ENCODE peak calls at places on chromosomes 1 and 21, in five cellular contexts. K is Right ventricle myocardium inferior; R is AG10803; F is lower lobe of right lung; P is CD4-positive, alpha-beta T cell. Q is an unnamed sample.

GRCh38 chr1:12514597-12514996 is 103.4 kb downstream of the DHRS3 start:
- DNase-seq in K (no peak), R (no peak), F (no peak), P (no peak), Q (no peak)

GRCh38 chr1:111992396-111992985 is 3.0 kb upstream of the KCND3 start:
- DNase-seq in K (no peak), R (no peak), F (no peak), P (no peak), Q (no peak)

GRCh38 chr1:31400393-31400792 is 12.6 kb upstream of the SERINC2 start:
- DNase-seq in K (no peak), R (peak; percentile 79), F (no peak), P (no peak), Q (no peak)

GRCh38 chr1:236128646-236129178 is 13.6 kb upstream of the GPR137B start:
- DNase-seq in K (no peak), R (no peak), F (no peak), P (no peak), Q (no peak)

GRCh38 chr1:44072204-44072603 is 40.9 kb upstream of the SLC6A9 start:
- DNase-seq in K (no peak), R (peak; percentile 86), F (no peak), P (no peak), Q (no peak)

GRCh38 chr1:55070291-55070690 is 30.9 kb downstream of the PCSK9 start:
- DNase-seq in K (no peak), R (peak; percentile 17), F (no peak), P (no peak), Q (no peak)

GRCh38 chr1:3068400-3069361 is at the start of gene PRDM16:
- DNase-seq in K (no peak), R (peak; percentile 43), F (peak; percentile 60), P (no peak), Q (peak; percentile 22)

GRCh38 chr1:166974647-166975345 is 544 bp downstream of the ILDR2 start:
- DNase-seq in K (no peak), R (no peak), F (no peak), P (peak; percentile 4), Q (no peak)

GRCh38 chr1:14539953-14540563 is 58.4 kb upstream of the KAZN start:
- DNase-seq in K (no peak), R (no peak), F (no peak), P (no peak), Q (no peak)

GRCh38 chr21:33300701-33301631 is 23.8 kb upstream of the IFNAR1 start:
- DNase-seq in K (no peak), R (no peak), F (no peak), P (no peak), Q (peak; percentile 82)

GRCh38 chr21:33196956-33197374 is 32.8 kb upstream of the IFNAR2 start:
- DNase-seq in K (no peak), R (peak; percentile 45), F (peak; percentile 70), P (peak; percentile 35), Q (no peak)

GRCh38 chr1:96962807-96963206 is 241.2 kb downstream of the PTBP2 start:
- DNase-seq in K (no peak), R (peak; percentile 71), F (no peak), P (no peak), Q (no peak)

GRCh38 chr1:232168513-232168912 is 461.4 kb downstream of the SIPA1L2 start:
- DNase-seq in K (no peak), R (no peak), F (no peak), P (no peak), Q (no peak)

GRCh38 chr1:154349121-154349520 is 23.8 kb downstream of the ATP8B2 start:
- DNase-seq in K (no peak), R (no peak), F (no peak), P (no peak), Q (no peak)

GRCh38 chr1:111776397-111776796 is 20.7 kb downstream of the DDX20 start:
- DNase-seq in K (no peak), R (peak; percentile 61), F (no peak), P (no peak), Q (no peak)

GRCh38 chr1:111739984-111740765 is 980 bp upstream of the INKA2 start:
- DNase-seq in K (peak; percentile 85), R (peak; percentile 69), F (peak; percentile 71), P (peak; percentile 16), Q (no peak)

GRCh38 chr1:155591770-155592169 is 18.2 kb upstream of the MSTO1 start:
- DNase-seq in K (no peak), R (peak; percentile 71), F (no peak), P (no peak), Q (no peak)

GRCh38 chr1:246569248-246570238 is 3.3 kb downstream of the CNST start:
- DNase-seq in K (no peak), R (peak; percentile 38), F (no peak), P (peak; percentile 23), Q (no peak)

GRCh38 chr1:209080170-209080781 is 503.2 kb upstream of the CAMK1G start:
- DNase-seq in K (no peak), R (peak; percentile 61), F (no peak), P (no peak), Q (no peak)

GRCh38 chr21:41585199-41585994 is 77.4 kb upstream of the TMPRSS2 start:
- DNase-seq in K (no peak), R (no peak), F (no peak), P (no peak), Q (no peak)

GRCh38 chr1:33986389-33987095 is 122.7 kb downstream of the HMGB4 start:
- DNase-seq in K (peak; percentile 70), R (peak; percentile 90), F (no peak), P (no peak), Q (no peak)

GRCh38 chr1:234243872-234244271 is 129.4 kb upstream of the COA6 start:
- DNase-seq in K (no peak), R (no peak), F (no peak), P (no peak), Q (no peak)

GRCh38 chr1:67020765-67021164 is 33.2 kb downstream of the SLC35D1 start:
- DNase-seq in K (no peak), R (no peak), F (no peak), P (no peak), Q (no peak)

GRCh38 chr21:17911628-17912027 is 92.5 kb upstream of the C21orf91 start:
- DNase-seq in K (no peak), R (peak; percentile 66), F (no peak), P (no peak), Q (no peak)

GRCh38 chr1:186754542-186755150 is 74.1 kb upstream of the PLA2G4A start:
- DNase-seq in K (no peak), R (no peak), F (no peak), P (no peak), Q (no peak)

GRCh38 chr21:33655591-33656221 is 13.4 kb downstream of the ITSN1 start:
- DNase-seq in K (no peak), R (peak; percentile 55), F (no peak), P (no peak), Q (no peak)

GRCh38 chr1:6996371-6996770 is 211.1 kb downstream of the CAMTA1 start:
- DNase-seq in K (no peak), R (no peak), F (no peak), P (no peak), Q (no peak)

GRCh38 chr1:179107706-179108629 is 26.1 kb downstream of the TOR3A start:
- DNase-seq in K (no peak), R (no peak), F (no peak), P (no peak), Q (no peak)

GRCh38 chr1:54016343-54017282 is 1.4 kb downstream of the LDLRAD1 start:
- DNase-seq in K (no peak), R (peak; percentile 8), F (peak; percentile 59), P (no peak), Q (no peak)

GRCh38 chr1:78303620-78304019 is 187.2 kb upstream of the PTGFR start:
- DNase-seq in K (no peak), R (peak; percentile 96), F (no peak), P (no peak), Q (no peak)

GRCh38 chr1:9900142-9901043 is 9.7 kb downstream of the CTNNBIP1 start:
- DNase-seq in K (peak; percentile 83), R (no peak), F (peak; percentile 92), P (no peak), Q (peak; percentile 87)

Q was measured in CD14-positive monocyte.